ENCODE peak calls at places on chromosome X, in six cellular contexts. C, E, U, D, O and F are unnamed samples.

GRCh38 chrX:111270339-111270738 is at the start of gene CAPN6:
- DNase-seq in C (no peak), E (peak; percentile 69), U (no peak), D (no peak), O (no peak), F (no peak)

GRCh38 chrX:118181030-118181429 is 64.4 kb upstream of the KLHL13 start:
- DNase-seq in C (no peak), E (no peak), U (no peak), D (no peak), O (no peak), F (no peak)

GRCh38 chrX:68872171-68872570 is 43.4 kb downstream of the EFNB1 start:
- DNase-seq in C (no peak), E (no peak), U (no peak), D (no peak), O (no peak), F (no peak)

GRCh38 chrX:114046695-114047279 is 537.1 kb upstream of the HTR2C start:
- DNase-seq in C (no peak), E (no peak), U (no peak), D (no peak), O (no peak), F (no peak)

GRCh38 chrX:139930923-139931645 is 1.8 kb downstream of the ATP11C start:
- DNase-seq in C (no peak), E (peak; percentile 25), U (no peak), D (no peak), O (peak; percentile 84), F (no peak)

GRCh38 chrX:54325077-54325476 is 32.8 kb downstream of the WNK3 start:
- DNase-seq in C (no peak), E (no peak), U (no peak), D (no peak), O (no peak), F (no peak)

GRCh38 chrX:397575-397974 is 10.9 kb upstream of the PPP2R3B start:
- DNase-seq in C (no peak), E (peak; percentile 78), U (no peak), D (no peak), O (no peak), F (no peak)

GRCh38 chrX:21723814-21724213 is 34.1 kb downstream of the SMPX start:
- DNase-seq in C (no peak), E (no peak), U (no peak), D (no peak), O (no peak), F (no peak)

GRCh38 chrX:54422168-54422567 is 18.0 kb upstream of the TSR2 start:
- DNase-seq in C (no peak), E (no peak), U (no peak), D (no peak), O (no peak), F (no peak)

GRCh38 chrX:134512566-134512965 is 52.6 kb downstream of the HPRT1 start:
- DNase-seq in C (peak; percentile 34), E (peak; percentile 31), U (no peak), D (no peak), O (no peak), F (no peak)

GRCh38 chrX:15343075-15343476 is 7.8 kb upstream of the PIGA start:
- DNase-seq in C (no peak), E (no peak), U (no peak), D (no peak), O (no peak), F (no peak)

GRCh38 chrX:14616876-14617275 is 87.5 kb downstream of the GLRA2 start:
- DNase-seq in C (no peak), E (no peak), U (no peak), D (no peak), O (no peak), F (no peak)

GRCh38 chrX:45633419-45633818 is 432.7 kb upstream of the DIPK2B start:
- DNase-seq in C (no peak), E (no peak), U (no peak), D (no peak), O (peak; percentile 58), F (no peak)

GRCh38 chrX:154727418-154728323 is 23.2 kb downstream of the GAB3 start:
- DNase-seq in C (no peak), E (no peak), U (no peak), D (no peak), O (no peak), F (peak; percentile 73)

GRCh38 chrX:78124304-78124703 is 15.1 kb downstream of the TAF9B start:
- DNase-seq in C (no peak), E (no peak), U (no peak), D (no peak), O (no peak), F (no peak)

GRCh38 chrX:57595381-57595811 is 3.6 kb downstream of the ZXDB start:
- DNase-seq in C (no peak), E (peak; percentile 1), U (no peak), D (no peak), O (no peak), F (no peak)

GRCh38 chrX:47623540-47624027 is 3.9 kb upstream of the SYN1 start:
- DNase-seq in C (no peak), E (peak; percentile 90), U (no peak), D (no peak), O (peak; percentile 79), F (no peak)

GRCh38 chrX:110409925-110410324 is 51.3 kb downstream of the RTL9 start:
- DNase-seq in C (no peak), E (no peak), U (no peak), D (no peak), O (no peak), F (no peak)

GRCh38 chrX:113260474-113260873 is 419.8 kb upstream of the AMOT start:
- DNase-seq in C (peak; percentile 0), E (peak; percentile 60), U (no peak), D (no peak), O (no peak), F (no peak)

GRCh38 chrX:139304471-139304870 is 226.1 kb upstream of the F9 start:
- DNase-seq in C (no peak), E (no peak), U (no peak), D (no peak), O (no peak), F (no peak)

GRCh38 chrX:135741192-135741715 is 26.7 kb downstream of the CT45A3 start:
- DNase-seq in C (no peak), E (no peak), U (no peak), D (no peak), O (no peak), F (no peak)

GRCh38 chrX:115255003-115255402 is 21.1 kb upstream of the LRCH2 start:
- DNase-seq in C (no peak), E (no peak), U (no peak), D (no peak), O (no peak), F (no peak)

GRCh38 chrX:107825698-107826285 is at the start of gene MID2:
- DNase-seq in C (peak; percentile 29), E (peak; percentile 69), U (peak; percentile 6), D (peak; percentile 90), O (peak; percentile 80), F (peak; percentile 79)
- TF ChIP-seq POLR2AphosphoS5 in C (peak; percentile 44), E (no peak), U (no peak), D (peak; percentile 20), O (no peak), F (no peak)

GRCh38 chrX:119467433-119467832 is 811 bp upstream of the SLC25A5 start:
- DNase-seq in C (no peak), E (no peak), U (no peak), D (no peak), O (no peak), F (no peak)

GRCh38 chrX:119468186-119468929 is at the start of gene SLC25A5:
- DNase-seq in C (no peak), E (peak; percentile 84), U (peak; percentile 67), D (peak; percentile 90), O (peak; percentile 96), F (peak; percentile 82)

GRCh38 chrX:119467842-119468185 is 430 bp upstream of the SLC25A5 start:
- DNase-seq in C (no peak), E (no peak), U (no peak), D (no peak), O (no peak), F (no peak)

GRCh38 chrX:119465555-119465954 is 2.7 kb upstream of the SLC25A5 start:
- DNase-seq in C (no peak), E (no peak), U (no peak), D (no peak), O (no peak), F (no peak)

DNA sequence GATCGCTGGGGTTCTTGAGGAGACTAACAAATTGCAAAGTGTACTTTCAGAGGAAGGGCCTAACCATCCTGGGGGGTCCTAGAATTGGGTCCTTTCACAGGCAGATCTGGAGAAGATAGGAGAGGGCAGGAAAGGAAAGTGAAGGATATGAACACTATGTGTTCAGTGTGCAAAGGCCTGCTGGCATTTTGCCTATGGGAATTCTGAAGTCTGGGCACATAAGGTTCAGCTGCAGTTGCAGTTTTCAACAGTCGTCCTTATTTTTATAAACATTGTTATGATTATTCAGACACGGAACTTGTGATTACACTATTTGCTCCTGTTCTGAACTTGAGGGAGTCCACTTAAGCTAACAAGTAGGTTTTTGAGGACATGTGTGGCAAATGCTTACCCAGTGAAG is 1.3 kb upstream of the SLC25A5 start:
- DNase-seq in C (no peak), E (no peak), U (no peak), D (no peak), O (no peak), F (no peak)
- TF ChIP-seq POLR2AphosphoS5 in C (no peak), E (no peak), U (no peak), D (no peak), O (no peak), F (no peak)

DNA sequence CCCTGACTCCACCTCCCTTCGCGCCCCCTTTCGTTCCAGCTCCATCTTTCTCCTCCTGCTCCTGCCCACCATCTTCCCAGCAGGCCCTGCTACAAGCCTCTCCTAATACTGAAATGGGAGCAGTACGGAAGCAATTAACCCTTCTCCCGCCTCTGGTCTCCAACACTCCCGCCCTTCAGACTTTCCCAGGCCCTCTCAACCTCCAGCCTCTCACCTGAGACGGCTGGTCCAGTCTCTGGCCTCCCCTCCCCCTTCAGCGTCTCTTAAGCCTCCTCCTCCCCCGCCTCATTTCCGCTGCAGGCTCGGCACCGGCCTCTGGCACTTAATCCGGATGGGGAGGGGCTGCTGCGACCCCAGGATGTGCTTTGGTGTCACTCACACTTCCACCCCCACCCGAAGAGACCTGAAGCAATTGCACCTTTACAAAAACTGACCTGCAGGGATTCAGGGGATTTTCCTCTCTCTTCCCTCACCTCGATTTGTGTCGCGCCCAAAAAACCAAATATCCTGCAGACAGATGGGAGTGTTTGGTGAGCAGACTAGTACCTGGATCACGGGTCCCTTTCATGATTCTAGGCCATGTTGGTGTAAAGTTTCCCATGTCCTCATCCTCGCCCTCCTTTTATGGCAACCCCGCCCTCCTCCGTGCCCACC is 657 bp downstream of the TCEAL8 start:
- DNase-seq in C (peak; percentile 48), E (peak; percentile 95), U (no peak), D (no peak), O (peak; percentile 86), F (no peak)
- TF ChIP-seq POLR2AphosphoS5 in C (peak; percentile 49), E (peak; percentile 36), U (no peak), D (no peak), O (peak; percentile 26), F (no peak)

GRCh38 chrX:1480082-1480785 is 27.5 kb upstream of the ASMTL start:
- DNase-seq in C (no peak), E (no peak), U (no peak), D (no peak), O (peak; percentile 16), F (peak; percentile 17)

GRCh38 chrX:1484638-1485019 is 31.9 kb upstream of the ASMTL start:
- DNase-seq in C (no peak), E (no peak), U (no peak), D (no peak), O (no peak), F (no peak)

GRCh38 chrX:1483843-1484637 is 31.3 kb upstream of the ASMTL start:
- DNase-seq in C (no peak), E (no peak), U (no peak), D (no peak), O (peak; percentile 63), F (peak; percentile 35)

GRCh38 chrX:1485033-1485432 is 32.3 kb upstream of the ASMTL start:
- DNase-seq in C (no peak), E (no peak), U (no peak), D (no peak), O (peak; percentile 18), F (peak; percentile 49)

GRCh38 chrX:1481636-1482529 is 29.2 kb upstream of the ASMTL start:
- DNase-seq in C (peak; percentile 73), E (peak; percentile 88), U (no peak), D (peak; percentile 84), O (peak; percentile 90), F (peak; percentile 67)
- TF ChIP-seq POLR2AphosphoS5 in C (peak; percentile 35), E (no peak), U (peak; percentile 75), D (no peak), O (peak; percentile 26), F (no peak)